ENCODE peak calls at places on chromosomes 1 and 21, in ten cellular contexts. S, O, C, X, F, Y, T, M, U and A are unnamed samples.

GRCh38 chr1:206606867-206607266 is 5.4 kb downstream of the EIF2D start:
- DNase-seq in T (no peak), X (no peak), U (no peak), S (no peak), C (peak), Y (peak), M (no peak), O (peak), F (no peak), A (no peak)

GRCh38 chr1:153470707-153471106 is 10.3 kb upstream of the S100A7 start:
- DNase-seq in Y (no peak), M (no peak), C (no peak), U (no peak), F (no peak), T (no peak), O (no peak), X (no peak), S (no peak), A (no peak)

GRCh38 chr1:185804206-185804605 is 70.0 kb downstream of the HMCN1 start:
- DNase-seq in M (no peak), U (no peak), T (no peak), C (no peak), O (no peak), S (no peak), X (no peak), Y (no peak), F (no peak), A (no peak)

GRCh38 chr21:16046625-16047340 is 317.0 kb downstream of the USP25 start:
- DNase-seq in M (no peak), O (peak), F (no peak), U (no peak), S (no peak), X (no peak), Y (no peak), T (no peak), C (no peak), A (no peak)

GRCh38 chr1:39034114-39034654 is 8.0 kb downstream of the NDUFS5 start:
- DNase-seq in M (no peak), U (no peak), F (no peak), C (no peak), O (no peak), S (no peak), T (no peak), Y (no peak), X (no peak), A (no peak)

GRCh38 chr21:42331660-42332059 is 16.5 kb upstream of the TFF3 start:
- DNase-seq in C (no peak), U (no peak), T (no peak), M (no peak), S (no peak), F (no peak), Y (no peak), O (no peak), X (no peak), A (no peak)

GRCh38 chr21:14988760-14989159 is 76.0 kb downstream of the NRIP1 start:
- DNase-seq in Y (no peak), F (no peak), C (no peak), S (no peak), T (no peak), X (no peak), O (no peak), U (no peak), M (no peak), A (no peak)

GRCh38 chr1:94697839-94698238 is 122.3 kb upstream of the SLC44A3 start:
- DNase-seq in M (no peak), T (no peak), X (no peak), O (no peak), F (no peak), U (no peak), Y (no peak), C (no peak), S (no peak), A (no peak)

GRCh38 chr1:117258791-117259190 is 48.1 kb upstream of the VTCN1 start:
- DNase-seq in C (no peak), X (no peak), F (no peak), Y (no peak), M (no peak), T (no peak), O (no peak), U (no peak), S (no peak), A (no peak)

GRCh38 chr1:183837062-183837461 is 32.1 kb downstream of the RGL1 start:
- DNase-seq in Y (no peak), T (no peak), F (no peak), U (no peak), M (no peak), O (no peak), X (no peak), C (no peak), S (no peak), A (no peak)

GRCh38 chr1:25615172-25615541 is 1.4 kb upstream of the MAN1C1 start:
- DNase-seq in T (no peak), O (no peak), X (no peak), F (no peak), M (no peak), S (no peak), C (no peak), U (no peak), Y (no peak), A (no peak)

GRCh38 chr1:182193908-182194550 is 132.5 kb upstream of the ZNF648 start:
- DNase-seq in U (no peak), X (peak), M (no peak), T (peak), C (no peak), O (no peak), Y (no peak), F (no peak), S (peak), A (no peak)

GRCh38 chr1:183218981-183219621 is 33.0 kb downstream of the LAMC2 start:
- DNase-seq in C (no peak), X (no peak), U (peak), S (peak), O (no peak), F (peak), Y (no peak), M (peak), T (peak), A (peak)

GRCh38 chr1:218395916-218396315 is 50.8 kb downstream of the TGFB2 start:
- DNase-seq in Y (no peak), M (no peak), X (no peak), U (no peak), S (no peak), T (no peak), F (no peak), C (no peak), O (no peak), A (no peak)

GRCh38 chr1:145720878-145721671 is 1.8 kb downstream of the CD160 start:
- DNase-seq in U (peak), M (peak), C (peak), T (peak), F (peak), X (peak), O (peak), Y (peak), S (peak), A (peak)

GRCh38 chr1:246647113-246647512 is 77.1 kb upstream of the SCCPDH start:
- DNase-seq in Y (no peak), O (no peak), T (peak), M (peak), X (no peak), U (peak), C (peak), S (peak), F (no peak), A (peak)

GRCh38 chr1:45859221-45859620 is 55.8 kb downstream of the MAST2 start:
- DNase-seq in X (no peak), O (no peak), F (no peak), T (no peak), S (no peak), M (no peak), C (no peak), U (no peak), Y (no peak), A (no peak)

GRCh38 chr1:41416552-41417334 is 55.5 kb downstream of the FOXO6 start:
- DNase-seq in U (peak), O (peak), C (peak), M (peak), X (no peak), S (peak), Y (peak), F (peak), T (peak), A (peak)

GRCh38 chr1:162873671-162874666 is 13.0 kb upstream of the CCDC190 start:
- DNase-seq in C (no peak), M (no peak), U (no peak), X (no peak), Y (no peak), F (no peak), O (no peak), T (no peak), S (peak), A (no peak)

GRCh38 chr1:77976433-77977076 is 2.3 kb downstream of the FUBP1 start:
- DNase-seq in S (no peak), M (no peak), U (no peak), X (no peak), Y (no peak), F (no peak), T (no peak), O (no peak), C (no peak), A (no peak)

DNA sequence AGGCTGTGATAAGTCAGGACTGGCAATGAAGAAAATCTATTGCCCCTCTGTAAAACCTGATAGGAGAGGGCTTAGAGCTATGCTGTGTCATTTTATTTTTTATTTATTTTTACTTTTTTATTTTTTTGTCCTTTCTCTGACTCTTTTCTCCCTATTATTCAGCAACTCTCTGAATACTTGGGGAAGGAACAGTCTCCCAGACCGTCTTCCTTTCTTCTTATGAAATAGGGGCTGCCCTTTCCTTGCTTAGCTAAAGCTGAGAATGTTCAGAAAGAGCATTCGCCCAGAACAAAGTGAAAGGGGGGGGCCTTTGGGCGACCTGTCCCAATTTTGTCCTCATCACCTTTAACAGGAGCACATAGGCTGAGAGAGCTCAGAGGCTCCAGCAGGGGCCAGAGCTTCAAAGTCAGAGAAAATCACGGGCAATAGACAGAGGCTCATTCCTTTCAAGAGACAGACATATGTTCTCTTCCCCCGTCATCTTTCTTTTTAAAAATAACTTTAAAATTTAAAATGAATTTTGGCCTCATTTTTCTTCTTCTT is 80.9 kb downstream of the RNF220 start:
- DNase-seq in Y (no peak), X (no peak), M (no peak), F (no peak), U (no peak), T (no peak), S (no peak), O (no peak), C (no peak), A (no peak)
- H3K27ac ChIP-seq in Y (no peak), X (no peak), M (peak), F (no peak), U (peak), T (no peak), S (no peak), O (peak), C (no peak), A (peak)

GRCh38 chr1:109903371-109903930 is 7.2 kb upstream of the CSF1 start:
- DNase-seq in X (no peak), O (no peak), U (no peak), M (no peak), F (no peak), T (no peak), S (no peak), C (no peak), Y (no peak), A (no peak)
- TF ChIP-seq CTCF in X (no peak), O (no peak), U (no peak), M (no peak), F (no peak), T (no peak), S (no peak), C (no peak), Y (no peak), A (no peak)

GRCh38 chr1:213051127-213051880 is at the start of gene RPS6KC1:
- DNase-seq in X (peak), T (peak), S (peak), U (peak), F (peak), Y (peak), M (peak), O (peak), C (peak), A (peak)
- TF ChIP-seq POLR2A in X (no peak), T (no peak), S (peak), U (no peak), F (no peak), Y (no peak), M (no peak), O (peak), C (peak), A (no peak)

GRCh38 chr1:171310661-171311087 is 3.3 kb upstream of the FMO4 start:
- DNase-seq in Y (no peak), M (no peak), T (no peak), X (no peak), U (no peak), S (no peak), F (no peak), C (no peak), O (no peak), A (no peak)

GRCh38 chr1:171313319-171313834 is 606 bp upstream of the FMO4 start:
- DNase-seq in O (no peak), X (no peak), F (no peak), S (no peak), Y (no peak), U (no peak), M (no peak), C (no peak), T (no peak), A (no peak)

GRCh38 chr1:171311771-171312558 is 2.0 kb upstream of the FMO4 start:
- DNase-seq in C (no peak), T (no peak), Y (no peak), F (no peak), M (no peak), X (no peak), O (no peak), U (no peak), S (no peak), A (no peak)

DNA sequence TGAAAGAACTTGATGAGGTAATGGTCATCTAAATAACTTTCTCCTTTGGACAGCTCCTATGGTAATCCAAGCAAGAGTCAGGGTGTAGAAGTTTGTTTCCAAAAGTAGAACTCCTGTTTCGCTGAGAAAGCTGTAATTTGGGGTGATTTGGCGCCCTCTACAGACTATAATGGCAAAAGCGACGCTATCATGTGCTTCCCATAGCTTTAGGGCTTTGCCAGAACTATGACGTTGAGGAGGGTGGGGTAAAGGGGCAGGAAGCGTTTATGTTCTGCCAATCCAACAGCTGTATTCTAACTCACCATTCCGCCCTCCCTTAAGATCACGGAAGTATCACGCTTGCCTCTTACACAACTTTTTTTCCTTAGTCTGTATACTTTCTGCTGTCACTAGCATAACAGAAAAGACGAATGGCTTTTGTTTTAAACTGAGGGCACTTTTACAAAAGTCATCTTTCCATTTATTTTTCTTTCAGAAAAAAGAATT is at the start of gene FMO4:
- DNase-seq in X (peak), M (peak), C (peak), F (peak), S (peak), O (peak), Y (peak), T (peak), U (peak), A (peak)
- H3K27ac ChIP-seq in X (peak), M (peak), C (no peak), F (peak), S (peak), O (no peak), Y (no peak), T (peak), U (peak), A (peak)

GRCh38 chr1:22507582-22507981 is 55.7 kb upstream of the EPHA8 start:
- DNase-seq in F (no peak), M (no peak), S (peak), O (no peak), C (no peak), T (no peak), X (no peak), Y (no peak), U (no peak), A (no peak)

GRCh38 chr1:22506130-22506692 is 54.6 kb downstream of the ZBTB40 start:
- DNase-seq in M (no peak), F (no peak), C (no peak), O (no peak), Y (no peak), U (no peak), S (peak), X (no peak), T (no peak), A (no peak)

GRCh38 chr1:22502167-22502566 is 50.5 kb downstream of the ZBTB40 start:
- DNase-seq in C (no peak), M (no peak), T (no peak), Y (no peak), U (no peak), X (no peak), F (no peak), O (no peak), S (no peak), A (no peak)

GRCh38 chr1:22500476-22500875 is 48.8 kb downstream of the ZBTB40 start:
- DNase-seq in Y (peak), M (peak), F (no peak), X (no peak), C (no peak), S (peak), U (peak), T (peak), O (no peak), A (peak)

DNA sequence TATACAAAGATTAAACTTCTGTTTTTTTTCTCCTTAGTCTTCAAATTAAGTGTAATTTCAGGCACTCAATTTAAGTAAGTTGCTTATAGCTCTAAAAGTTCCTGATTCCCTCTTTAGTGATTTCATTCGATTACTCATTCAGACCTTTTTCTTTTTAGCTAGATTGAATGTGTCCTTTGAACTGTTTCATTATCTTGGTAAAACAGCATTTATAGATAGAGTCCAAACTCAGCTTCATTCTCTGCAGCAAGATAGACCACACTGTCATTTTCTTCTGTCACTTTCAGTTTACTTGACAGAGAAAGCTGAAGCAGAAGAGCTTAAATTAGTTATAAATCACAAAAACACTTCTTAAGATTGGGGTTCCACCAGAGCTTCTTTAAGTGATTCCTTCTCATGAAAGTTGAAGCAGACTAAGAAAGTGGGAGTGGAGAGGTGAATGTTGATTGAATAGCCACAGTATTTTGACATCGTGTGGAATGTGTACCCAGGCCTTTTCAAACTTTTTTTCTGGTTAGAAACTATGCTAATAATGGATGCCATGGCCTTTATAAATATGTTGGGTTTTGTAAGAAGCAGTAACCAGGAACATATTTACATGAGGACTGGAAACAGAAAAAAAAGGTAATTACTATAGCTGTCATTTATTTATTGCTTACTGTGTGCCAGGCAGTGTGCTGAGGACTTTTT is 52.2 kb downstream of the ZBTB40 start:
- DNase-seq in T (no peak), U (no peak), C (no peak), Y (no peak), F (no peak), S (no peak), M (no peak), O (no peak), X (no peak), A (no peak)
- TF ChIP-seq CTCF in T (no peak), U (no peak), C (no peak), Y (no peak), F (no peak), S (no peak), M (no peak), O (no peak), X (no peak), A (no peak)

GRCh38 chr1:160626560-160627342 is 20.1 kb downstream of the SLAMF1 start:
- DNase-seq in X (no peak), O (no peak), F (no peak), C (no peak), M (no peak), U (no peak), Y (no peak), S (no peak), T (no peak), A (no peak)
- TF ChIP-seq POLR2A in X (no peak), O (no peak), F (no peak), C (no peak), M (no peak), U (no peak), Y (no peak), S (no peak), T (no peak), A (no peak)

DNA sequence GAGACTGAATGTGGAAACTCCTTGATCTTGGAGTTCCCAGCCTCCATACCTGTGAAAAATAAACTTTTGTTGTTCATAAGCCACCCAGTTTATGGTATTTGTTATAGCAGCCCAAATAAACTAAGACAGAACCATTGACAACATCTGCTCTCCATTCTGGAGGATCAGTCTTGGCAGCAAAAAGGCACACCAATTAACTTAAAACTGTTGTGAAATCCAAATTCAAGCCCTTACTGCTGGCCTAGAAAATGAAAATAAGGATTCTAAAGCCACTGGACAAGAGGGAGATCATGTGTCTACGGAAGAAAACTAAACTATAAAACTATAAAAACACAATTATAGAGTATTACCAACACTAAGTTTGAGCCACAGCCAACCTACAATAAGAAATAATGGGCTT is 172.1 kb upstream of the RNPC3 start:
- DNase-seq in C (no peak), S (no peak), F (no peak), O (no peak), T (no peak), U (no peak), M (no peak), X (no peak), Y (no peak), A (no peak)
- H3K27ac ChIP-seq in C (no peak), S (no peak), F (no peak), O (no peak), T (no peak), U (no peak), M (no peak), X (no peak), Y (no peak), A (no peak)

GRCh38 chr1:63607322-63607721 is 14.1 kb downstream of the PGM1 start:
- DNase-seq in F (no peak), C (no peak), M (no peak), U (no peak), Y (no peak), O (no peak), T (no peak), S (no peak), X (no peak), A (no peak)
- TF ChIP-seq CTCF in F (no peak), C (no peak), M (no peak), U (no peak), Y (no peak), O (no peak), T (no peak), S (no peak), X (no peak), A (no peak)

DNA sequence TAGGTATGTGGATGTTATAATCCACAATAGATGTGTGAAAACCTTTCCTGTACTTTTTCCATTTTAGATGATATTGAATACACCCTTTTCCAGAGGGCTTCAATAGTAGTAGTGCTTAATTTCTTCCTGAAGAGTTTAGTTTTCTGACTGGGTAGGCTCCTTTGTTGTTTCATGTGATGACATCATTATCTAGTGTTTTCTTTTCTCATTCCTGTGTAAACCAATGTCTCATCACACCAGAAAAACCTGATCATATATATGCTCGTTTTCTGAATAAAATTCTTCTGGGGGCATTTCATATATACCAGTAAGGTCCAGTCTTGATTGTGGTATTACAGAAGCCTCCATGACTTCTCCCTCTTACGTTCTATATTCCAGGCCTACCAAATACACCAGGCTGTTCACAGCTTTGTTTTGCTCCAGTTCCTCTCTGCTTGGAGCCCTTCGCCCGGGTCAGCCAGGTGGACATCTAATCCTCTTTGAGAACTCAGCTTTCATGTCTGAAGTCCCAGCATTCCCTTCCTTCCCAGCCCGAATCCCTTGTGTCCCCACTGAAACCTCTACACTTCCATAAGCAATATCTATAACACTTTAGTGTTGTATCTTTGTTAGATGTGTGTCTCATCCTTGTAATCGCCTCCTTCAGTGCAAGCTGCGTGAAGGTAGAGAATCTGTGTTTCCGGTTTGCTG is 1.8 kb downstream of the RNF11 start:
- DNase-seq in T (no peak), X (no peak), U (no peak), M (no peak), Y (no peak), S (no peak), F (no peak), O (no peak), C (peak), A (no peak)
- TF ChIP-seq POLR2A in T (no peak), X (no peak), U (no peak), M (no peak), Y (no peak), S (peak), F (no peak), O (no peak), C (no peak), A (no peak)

GRCh38 chr1:156502749-156503671 is 2.4 kb upstream of the MEF2D start:
- DNase-seq in X (peak), Y (peak), F (peak), C (no peak), U (peak), T (peak), S (peak), M (peak), O (peak), A (peak)
- H3K27ac ChIP-seq in X (peak), Y (peak), F (peak), C (peak), U (peak), T (peak), S (peak), M (peak), O (peak), A (peak)